ENCODE peak calls at places on chromosomes 13 and 19, in seven cellular contexts. T is transverse colon, C is stomach, U is suprapubic skin, W is heart left ventricle, A is adrenal gland, R is Peyer's patch. Y is an unnamed sample.

GRCh38 chr13:28131646-28132045 is 6.7 kb upstream of the PAN3 start:
- DNase-seq in T (no peak), C (no peak), U (no peak), W (no peak), A (no peak), R (no peak), Y (no peak)

GRCh38 chr19:604355-604754 is 14.7 kb downstream of the HCN2 start:
- DNase-seq in T (no peak), C (no peak), U (no peak), W (no peak), A (no peak), R (no peak), Y (no peak)

GRCh38 chr19:42193706-42194105 is 23.8 kb downstream of the DEDD2 start:
- DNase-seq in T (no peak), C (no peak), U (no peak), W (no peak), A (no peak), R (no peak), Y (no peak)

GRCh38 chr19:51096473-51097165 is 11.6 kb downstream of the CTU1 start:
- DNase-seq in T (no peak), C (no peak), U (no peak), W (no peak), A (no peak), R (no peak), Y (no peak)

GRCh38 chr19:35267818-35268545 is 780 bp upstream of the USF2 start:
- DNase-seq in T (peak), C (peak), U (no peak), W (peak), A (peak), R (peak), Y (no peak)

GRCh38 chr13:98507060-98507797 is 69.7 kb downstream of the STK24 start:
- DNase-seq in T (peak), C (peak), U (no peak), W (peak), A (no peak), R (peak), Y (no peak)

GRCh38 chr19:33052352-33052972 is 12.2 kb downstream of the RHPN2 start:
- DNase-seq in T (peak), C (peak), U (no peak), W (no peak), A (no peak), R (no peak), Y (no peak)

GRCh38 chr13:40644838-40645620 is 21.4 kb downstream of the FOXO1 start:
- DNase-seq in T (no peak), C (no peak), U (no peak), W (no peak), A (no peak), R (no peak), Y (no peak)

GRCh38 chr13:31067416-31068118 is 94.1 kb downstream of the HSPH1 start:
- DNase-seq in T (no peak), C (no peak), U (no peak), W (no peak), A (no peak), R (no peak), Y (no peak)

GRCh38 chr13:114282143-114282685 is 813 bp downstream of the UPF3A start:
- DNase-seq in T (peak), C (peak), U (peak), W (peak), A (peak), R (peak), Y (peak)

GRCh38 chr13:38897521-38897920 is 93.1 kb downstream of the STOML3 start:
- DNase-seq in T (no peak), C (no peak), U (no peak), W (no peak), A (no peak), R (no peak), Y (no peak)

GRCh38 chr19:12745166-12745897 is 6.3 kb upstream of the BEST2 start:
- DNase-seq in T (no peak), C (no peak), U (no peak), W (no peak), A (no peak), R (no peak), Y (no peak)

GRCh38 chr19:23286477-23286876 is 36.3 kb upstream of the ZNF724 start:
- DNase-seq in T (no peak), C (no peak), U (no peak), W (no peak), A (no peak), R (no peak), Y (no peak)

GRCh38 chr13:31038834-31039552 is 106.5 kb downstream of the TEX26 start:
- DNase-seq in T (no peak), C (no peak), U (no peak), W (no peak), A (no peak), R (no peak), Y (peak)

GRCh38 chr19:5141278-5141925 is 172.5 kb downstream of the KDM4B start:
- DNase-seq in T (no peak), C (no peak), U (no peak), W (no peak), A (no peak), R (no peak), Y (no peak)

GRCh38 chr19:40413291-40413994 is at the start of gene PRX:
- DNase-seq in T (no peak), C (no peak), U (no peak), W (no peak), A (no peak), R (no peak), Y (no peak)
- TF ChIP-seq POLR2A in T (no peak), C (no peak), U (no peak), W (no peak), A (no peak), R (no peak), Y (no peak)

DNA sequence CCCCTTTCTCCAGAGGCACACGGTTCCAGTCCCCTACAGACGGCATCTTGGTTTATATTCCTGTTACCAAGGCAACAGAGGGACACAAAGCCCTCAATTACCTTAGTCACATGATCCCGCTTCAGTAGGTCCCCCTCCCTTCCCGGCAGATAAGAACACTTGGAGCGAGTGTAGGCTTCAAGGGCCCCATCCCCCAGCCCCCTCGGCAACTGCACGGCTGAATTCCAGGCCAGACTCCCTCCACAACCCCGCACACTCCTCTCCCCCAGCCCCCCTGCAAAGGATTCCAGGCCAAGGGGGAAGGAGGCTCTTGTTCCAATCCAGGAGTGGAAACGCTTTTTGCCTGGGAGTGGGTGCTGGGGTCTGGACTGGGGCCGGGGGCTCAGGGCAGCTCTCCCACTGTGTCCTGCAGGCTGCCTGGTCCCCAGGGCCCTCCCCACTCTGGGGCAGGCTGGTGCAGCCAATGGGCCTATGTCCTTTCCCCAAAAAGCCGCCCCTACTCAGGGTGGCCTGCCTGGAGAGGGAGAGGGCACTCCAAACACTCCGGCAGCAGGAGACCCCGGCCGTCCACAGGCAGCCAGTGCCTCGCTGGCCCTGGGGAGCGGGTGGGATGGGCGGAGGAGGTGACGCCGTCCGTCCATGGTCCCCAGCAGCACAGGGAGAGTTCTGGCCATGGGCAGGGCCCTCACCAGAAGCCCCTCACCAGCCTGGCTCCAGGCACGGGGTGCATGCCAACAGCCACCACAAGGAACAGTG is 62.6 kb downstream of the MLLT1 start:
- DNase-seq in T (no peak), C (no peak), U (no peak), W (no peak), A (no peak), R (no peak), Y (no peak)
- TF ChIP-seq POLR2A in T (no peak), C (no peak), U (no peak), W (no peak), A (no peak), R (no peak), Y (peak)

DNA sequence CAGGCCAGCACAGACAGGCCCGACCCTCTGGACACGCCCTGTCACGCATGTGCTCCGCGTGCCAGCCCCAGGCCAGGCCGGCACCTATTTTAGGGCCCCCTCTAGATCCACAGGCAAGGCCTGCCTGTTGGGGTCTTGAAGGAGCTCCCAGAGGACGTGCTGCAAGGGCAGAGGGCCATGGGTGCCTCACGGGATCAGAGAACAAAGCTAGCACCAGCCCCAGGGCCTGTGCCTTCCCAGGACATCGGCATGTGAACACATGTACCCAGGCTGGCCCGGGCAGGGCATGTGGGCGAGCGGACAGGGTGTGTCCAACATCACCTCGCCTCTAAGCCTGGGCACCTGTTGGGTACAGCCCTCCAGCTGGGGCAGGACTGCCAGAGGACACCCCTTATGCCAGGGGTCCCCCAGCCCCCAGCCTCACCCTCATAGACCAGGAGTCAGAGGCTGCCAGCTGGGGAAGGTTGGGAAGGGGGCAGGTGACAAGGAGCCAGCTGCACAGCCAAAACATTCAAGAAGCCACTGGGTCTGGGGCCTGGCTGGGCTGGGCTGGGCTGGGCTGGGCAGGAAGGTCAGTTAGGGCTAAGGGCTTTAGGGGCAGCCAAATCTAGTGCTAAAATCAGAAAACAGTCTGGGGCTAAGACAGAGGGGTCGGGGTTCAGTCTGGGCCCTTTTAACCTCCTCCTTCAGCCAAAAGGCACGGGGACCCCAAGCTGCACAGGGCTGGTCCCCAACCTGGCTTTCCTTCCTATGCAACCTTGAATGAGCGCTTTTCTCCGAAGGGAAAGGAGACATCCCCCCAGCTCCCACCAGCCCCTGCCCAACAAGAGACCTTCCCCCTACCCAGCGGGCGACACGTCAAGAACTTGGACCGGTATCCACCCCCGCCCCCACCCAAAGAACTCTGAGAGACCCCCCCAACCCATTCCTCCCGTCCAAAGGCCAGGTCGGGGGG is 35.3 kb upstream of the NANOS3 start:
- DNase-seq in T (peak), C (peak), U (peak), W (peak), A (peak), R (no peak), Y (no peak)
- TF ChIP-seq POLR2A in T (peak), C (no peak), U (peak), W (no peak), A (no peak), R (peak), Y (peak)

GRCh38 chr19:15282311-15282705 is 50.0 kb downstream of the BRD4 start:
- DNase-seq in T (no peak), C (no peak), U (no peak), W (no peak), A (no peak), R (no peak), Y (no peak)

GRCh38 chr19:15280048-15280725 is 47.9 kb upstream of the EPHX3 start:
- DNase-seq in T (no peak), C (no peak), U (no peak), W (no peak), A (no peak), R (no peak), Y (no peak)

GRCh38 chr19:15279326-15279904 is 47.2 kb upstream of the EPHX3 start:
- DNase-seq in T (no peak), C (no peak), U (no peak), W (no peak), A (no peak), R (no peak), Y (no peak)

GRCh38 chr19:15283141-15283885 is 49.0 kb downstream of the BRD4 start:
- DNase-seq in T (no peak), C (no peak), U (no peak), W (no peak), A (no peak), R (no peak), Y (no peak)

DNA sequence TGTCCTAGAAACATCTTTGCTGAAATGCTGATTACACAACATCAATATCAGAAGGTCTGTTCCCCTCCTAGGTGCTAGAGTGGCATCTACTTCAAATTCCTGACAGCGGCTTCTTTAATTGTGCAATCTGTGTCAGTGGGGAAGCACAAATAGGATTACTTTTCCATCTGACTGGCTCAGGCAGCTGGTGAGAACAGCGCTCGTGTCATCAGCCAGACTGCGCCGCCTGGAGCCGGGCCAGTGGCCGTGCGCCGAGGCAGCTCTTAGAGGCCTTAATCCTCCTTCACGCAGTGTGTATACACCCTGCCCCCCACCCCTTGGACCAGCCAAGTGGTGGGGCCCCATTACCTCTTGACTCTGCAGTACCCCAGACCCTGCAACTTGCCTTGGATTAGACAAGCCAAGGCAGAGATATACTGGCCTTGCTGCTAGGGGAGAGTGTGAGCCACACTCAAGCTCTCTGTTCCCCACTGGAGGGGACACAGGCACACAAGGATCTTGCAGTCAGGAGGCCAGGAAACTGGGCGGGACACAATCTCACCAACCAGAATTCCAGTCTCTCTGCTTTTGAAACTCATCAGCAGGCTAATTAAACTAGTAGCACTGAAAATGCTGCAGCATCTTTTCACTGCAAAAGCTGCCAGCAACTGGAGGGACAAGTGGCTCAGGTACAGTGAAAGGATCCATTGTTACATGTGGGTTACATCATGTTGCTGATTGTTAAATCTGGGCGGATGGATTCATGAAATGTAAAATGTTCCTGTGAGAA is 48.9 kb upstream of the EPHX3 start:
- DNase-seq in T (peak), C (peak), U (peak), W (peak), A (peak), R (peak), Y (no peak)
- TF ChIP-seq POLR2A in T (no peak), C (no peak), U (no peak), W (no peak), A (no peak), R (no peak), Y (no peak)

DNA sequence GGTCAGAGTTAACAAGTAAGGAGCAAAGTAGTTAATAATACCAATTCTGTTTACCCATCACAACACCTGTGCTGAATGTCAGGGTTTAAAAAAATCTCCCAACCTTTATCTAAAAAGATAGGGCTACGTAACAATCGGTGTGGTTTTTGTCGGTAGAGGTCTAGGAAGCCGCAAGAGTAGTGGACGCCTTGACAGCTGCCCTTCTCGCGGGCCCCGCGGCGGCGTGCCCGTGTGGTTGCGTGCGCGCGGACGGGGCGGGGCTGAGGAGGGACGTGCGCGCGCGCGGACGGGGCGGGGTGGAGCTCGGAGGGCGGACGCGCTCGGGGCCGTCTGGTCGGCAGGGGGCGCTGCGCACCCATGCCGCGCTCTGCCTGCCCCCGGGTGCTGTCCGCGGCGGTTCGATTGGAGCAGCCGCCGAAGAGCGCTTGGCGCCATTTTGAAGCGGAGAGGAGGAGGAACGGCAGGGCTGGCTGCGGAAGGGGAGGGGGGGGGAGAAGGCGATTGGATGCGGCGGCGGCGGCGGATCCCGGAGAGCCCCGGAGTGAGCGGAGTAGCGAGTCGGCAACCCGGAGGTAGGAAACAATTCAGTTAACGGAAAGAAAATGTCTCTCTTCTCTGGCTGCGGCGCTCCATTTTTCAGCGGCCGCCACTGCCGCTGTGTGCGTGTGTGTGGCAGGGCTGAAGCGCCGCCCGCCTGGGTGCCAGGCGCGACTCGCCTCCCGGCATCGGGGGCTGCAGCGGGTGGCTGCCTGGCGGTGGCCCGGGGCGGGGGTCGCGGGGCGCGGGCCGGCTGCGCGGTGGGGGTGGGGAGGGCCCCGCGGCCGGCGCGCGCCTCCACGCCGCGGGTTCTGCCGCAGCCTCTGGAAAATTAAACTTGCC is at the start of gene PDS5B:
- DNase-seq in T (peak), C (peak), U (peak), W (peak), A (peak), R (peak), Y (peak)
- TF ChIP-seq POLR2A in T (peak), C (no peak), U (peak), W (no peak), A (peak), R (peak), Y (peak)

GRCh38 chr19:1942078-1942933 is 1.3 kb downstream of the CSNK1G2 start:
- DNase-seq in T (peak), C (peak), U (peak), W (peak), A (peak), R (peak), Y (peak)
- TF ChIP-seq POLR2A in T (peak), C (peak), U (peak), W (no peak), A (no peak), R (no peak), Y (peak)

GRCh38 chr19:9792191-9793050 is 23.9 kb upstream of the ZNF846 start:
- DNase-seq in T (peak), C (peak), U (peak), W (peak), A (peak), R (peak), Y (peak)
- TF ChIP-seq POLR2A in T (no peak), C (no peak), U (no peak), W (no peak), A (no peak), R (peak), Y (peak)

GRCh38 chr13:43058836-43059235 is 35.5 kb downstream of the DNAJC15 start:
- DNase-seq in T (no peak), C (no peak), U (no peak), W (no peak), A (no peak), R (no peak), Y (no peak)

GRCh38 chr13:43057653-43058317 is 34.4 kb downstream of the DNAJC15 start:
- DNase-seq in T (no peak), C (no peak), U (no peak), W (peak), A (no peak), R (peak), Y (no peak)

GRCh38 chr13:43058318-43058674 is 34.9 kb downstream of the DNAJC15 start:
- DNase-seq in T (peak), C (no peak), U (no peak), W (peak), A (no peak), R (no peak), Y (no peak)

DNA sequence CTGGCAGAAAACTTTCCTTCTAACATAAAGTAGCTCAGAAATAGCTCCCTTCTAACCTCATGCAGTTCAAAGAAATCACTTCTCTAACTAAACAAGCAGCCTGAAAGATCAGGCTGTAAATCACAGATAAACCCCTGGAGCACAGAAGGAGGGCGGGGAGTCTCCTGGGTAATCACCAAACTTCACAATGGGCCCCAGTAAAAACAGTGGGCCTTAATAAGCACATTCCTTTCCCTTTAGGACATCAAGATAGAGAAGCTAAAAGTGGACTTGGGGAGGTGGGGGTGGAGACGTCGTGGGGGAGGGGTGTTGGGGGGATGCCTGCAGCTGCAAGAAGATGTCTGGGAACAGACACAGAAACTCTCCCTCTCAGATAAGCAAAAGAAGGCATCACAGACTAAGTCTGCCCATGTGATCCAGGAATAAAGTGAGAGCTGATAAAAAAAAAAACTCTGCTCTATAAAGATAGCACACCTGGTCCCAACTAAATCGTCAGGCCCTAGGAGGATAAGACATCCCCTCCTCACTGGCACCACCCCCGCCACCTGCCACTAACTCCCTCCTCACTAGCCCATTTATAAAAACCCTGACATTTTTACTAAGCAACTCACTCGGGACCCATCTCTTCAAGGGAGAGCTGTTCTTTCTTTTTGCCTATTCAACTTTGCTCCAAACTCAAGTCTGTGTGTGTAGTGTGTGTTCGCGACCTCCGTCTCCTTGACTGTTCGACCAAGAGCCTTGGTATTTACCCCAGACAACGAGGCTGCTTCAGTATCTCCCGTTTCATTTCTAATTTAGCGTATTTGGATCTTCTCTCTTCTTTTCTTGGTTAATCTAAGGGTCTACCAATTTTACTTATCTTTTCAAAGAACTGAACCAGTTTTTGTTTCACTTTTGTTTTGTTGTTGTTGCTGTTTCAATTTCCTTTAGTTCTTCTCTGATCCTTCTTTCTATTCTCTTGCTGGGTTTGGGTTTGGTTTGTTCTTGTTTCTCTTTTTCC is 31.7 kb downstream of the DNAJC15 start:
- DNase-seq in T (no peak), C (no peak), U (no peak), W (peak), A (no peak), R (no peak), Y (no peak)
- TF ChIP-seq POLR2A in T (no peak), C (no peak), U (no peak), W (no peak), A (no peak), R (no peak), Y (no peak)

Y was measured in GM12878.